ENCODE peak calls at places on chromosomes 12 and 14, in nine cellular contexts. One of them, this sample, is unnamed.

GRCh38 chr12:17609152-17609551 is 480.8 kb downstream of the RERGL start:
- DNase-seq in NCI-H1092 treated with DMSO at 0.1 percent for 48 hours: peak
- DNase-seq in AG04449: no peak
- DNase-seq in neuronal stem cell: no peak
- DNase-seq in OCI-LY7: no peak
- DNase-seq in H4: no peak
- DNase-seq in H1: no peak
- DNase-seq in neural progenitor cell: no peak
- DNase-seq in activated CD4-positive, alpha-beta T cell treated with anti-CD3 and anti-CD28 coated beads, Interleukin-2, amount 50 U/mL, for 24 hours: no peak
- DNase-seq in this sample: peak

GRCh38 chr12:46131729-46132128 is 137.1 kb downstream of the SLC38A1 start:
- DNase-seq in NCI-H1092 treated with DMSO at 0.1 percent for 48 hours: no peak
- DNase-seq in AG04449: no peak
- DNase-seq in neuronal stem cell: no peak
- DNase-seq in OCI-LY7: peak
- DNase-seq in H4: peak
- DNase-seq in H1: no peak
- DNase-seq in neural progenitor cell: peak
- DNase-seq in activated CD4-positive, alpha-beta T cell treated with anti-CD3 and anti-CD28 coated beads, Interleukin-2, amount 50 U/mL, for 24 hours: no peak
- DNase-seq in this sample: no peak

GRCh38 chr12:71439613-71440392 is at the start of gene LGR5:
- DNase-seq in NCI-H1092 treated with DMSO at 0.1 percent for 48 hours: peak
- DNase-seq in AG04449: no peak
- DNase-seq in neuronal stem cell: peak
- DNase-seq in OCI-LY7: no peak
- DNase-seq in H4: peak
- DNase-seq in H1: no peak
- DNase-seq in neural progenitor cell: peak
- DNase-seq in activated CD4-positive, alpha-beta T cell treated with anti-CD3 and anti-CD28 coated beads, Interleukin-2, amount 50 U/mL, for 24 hours: no peak
- DNase-seq in this sample: peak

GRCh38 chr12:94326727-94327126 is 132.9 kb downstream of the CEP83 start:
- DNase-seq in NCI-H1092 treated with DMSO at 0.1 percent for 48 hours: no peak
- DNase-seq in AG04449: peak
- DNase-seq in neuronal stem cell: no peak
- DNase-seq in OCI-LY7: no peak
- DNase-seq in H4: peak
- DNase-seq in H1: no peak
- DNase-seq in neural progenitor cell: no peak
- DNase-seq in activated CD4-positive, alpha-beta T cell treated with anti-CD3 and anti-CD28 coated beads, Interleukin-2, amount 50 U/mL, for 24 hours: no peak
- DNase-seq in this sample: no peak

GRCh38 chr14:77045570-77045890 is 17.0 kb upstream of the IRF2BPL start:
- DNase-seq in NCI-H1092 treated with DMSO at 0.1 percent for 48 hours: no peak
- DNase-seq in AG04449: no peak
- DNase-seq in neuronal stem cell: no peak
- DNase-seq in OCI-LY7: no peak
- DNase-seq in H4: no peak
- DNase-seq in H1: no peak
- DNase-seq in neural progenitor cell: no peak
- DNase-seq in activated CD4-positive, alpha-beta T cell treated with anti-CD3 and anti-CD28 coated beads, Interleukin-2, amount 50 U/mL, for 24 hours: no peak
- DNase-seq in this sample: peak

GRCh38 chr12:130511285-130511684 is 173.6 kb downstream of the PIWIL1 start:
- DNase-seq in NCI-H1092 treated with DMSO at 0.1 percent for 48 hours: no peak
- DNase-seq in AG04449: no peak
- DNase-seq in neuronal stem cell: no peak
- DNase-seq in OCI-LY7: no peak
- DNase-seq in H4: no peak
- DNase-seq in H1: no peak
- DNase-seq in neural progenitor cell: no peak
- DNase-seq in activated CD4-positive, alpha-beta T cell treated with anti-CD3 and anti-CD28 coated beads, Interleukin-2, amount 50 U/mL, for 24 hours: no peak
- DNase-seq in this sample: no peak

GRCh38 chr12:95653761-95654546 is 102.7 kb upstream of the USP44 start:
- DNase-seq in NCI-H1092 treated with DMSO at 0.1 percent for 48 hours: no peak
- DNase-seq in AG04449: peak
- DNase-seq in neuronal stem cell: peak
- DNase-seq in OCI-LY7: peak
- DNase-seq in H4: peak
- DNase-seq in H1: no peak
- DNase-seq in neural progenitor cell: peak
- DNase-seq in activated CD4-positive, alpha-beta T cell treated with anti-CD3 and anti-CD28 coated beads, Interleukin-2, amount 50 U/mL, for 24 hours: no peak
- DNase-seq in this sample: no peak

GRCh38 chr12:104863549-104863948 is 94.5 kb downstream of the SLC41A2 start:
- DNase-seq in NCI-H1092 treated with DMSO at 0.1 percent for 48 hours: no peak
- DNase-seq in AG04449: no peak
- DNase-seq in neuronal stem cell: no peak
- DNase-seq in OCI-LY7: no peak
- DNase-seq in H4: no peak
- DNase-seq in H1: no peak
- DNase-seq in neural progenitor cell: no peak
- DNase-seq in activated CD4-positive, alpha-beta T cell treated with anti-CD3 and anti-CD28 coated beads, Interleukin-2, amount 50 U/mL, for 24 hours: no peak
- DNase-seq in this sample: no peak

GRCh38 chr12:81261508-81262207 is 183.8 kb downstream of the ACSS3 start:
- DNase-seq in NCI-H1092 treated with DMSO at 0.1 percent for 48 hours: no peak
- DNase-seq in AG04449: no peak
- DNase-seq in neuronal stem cell: no peak
- DNase-seq in OCI-LY7: no peak
- DNase-seq in H4: no peak
- DNase-seq in H1: no peak
- DNase-seq in neural progenitor cell: no peak
- DNase-seq in activated CD4-positive, alpha-beta T cell treated with anti-CD3 and anti-CD28 coated beads, Interleukin-2, amount 50 U/mL, for 24 hours: no peak
- DNase-seq in this sample: peak

GRCh38 chr12:104477812-104478388 is 21.2 kb downstream of the CHST11 start:
- DNase-seq in NCI-H1092 treated with DMSO at 0.1 percent for 48 hours: no peak
- DNase-seq in AG04449: no peak
- DNase-seq in neuronal stem cell: no peak
- DNase-seq in OCI-LY7: no peak
- DNase-seq in H4: no peak
- DNase-seq in H1: no peak
- DNase-seq in neural progenitor cell: no peak
- DNase-seq in activated CD4-positive, alpha-beta T cell treated with anti-CD3 and anti-CD28 coated beads, Interleukin-2, amount 50 U/mL, for 24 hours: no peak
- DNase-seq in this sample: no peak

GRCh38 chr12:123063535-123063934 is 83.1 kb downstream of the ARL6IP4 start:
- DNase-seq in NCI-H1092 treated with DMSO at 0.1 percent for 48 hours: no peak
- DNase-seq in AG04449: no peak
- DNase-seq in neuronal stem cell: peak
- DNase-seq in OCI-LY7: peak
- DNase-seq in H4: no peak
- DNase-seq in H1: peak
- DNase-seq in neural progenitor cell: peak
- DNase-seq in activated CD4-positive, alpha-beta T cell treated with anti-CD3 and anti-CD28 coated beads, Interleukin-2, amount 50 U/mL, for 24 hours: no peak
- DNase-seq in this sample: peak

GRCh38 chr12:132392389-132393244 is 63.2 kb upstream of the GALNT9 start:
- DNase-seq in NCI-H1092 treated with DMSO at 0.1 percent for 48 hours: no peak
- DNase-seq in AG04449: no peak
- DNase-seq in neuronal stem cell: no peak
- DNase-seq in OCI-LY7: no peak
- DNase-seq in H4: no peak
- DNase-seq in H1: no peak
- DNase-seq in neural progenitor cell: no peak
- DNase-seq in activated CD4-positive, alpha-beta T cell treated with anti-CD3 and anti-CD28 coated beads, Interleukin-2, amount 50 U/mL, for 24 hours: no peak
- DNase-seq in this sample: no peak

GRCh38 chr12:104637616-104638015 is 180.9 kb downstream of the CHST11 start:
- DNase-seq in NCI-H1092 treated with DMSO at 0.1 percent for 48 hours: no peak
- DNase-seq in AG04449: no peak
- DNase-seq in neuronal stem cell: no peak
- DNase-seq in OCI-LY7: no peak
- DNase-seq in H4: no peak
- DNase-seq in H1: no peak
- DNase-seq in neural progenitor cell: no peak
- DNase-seq in activated CD4-positive, alpha-beta T cell treated with anti-CD3 and anti-CD28 coated beads, Interleukin-2, amount 50 U/mL, for 24 hours: no peak
- DNase-seq in this sample: no peak

This sample was measured in SJCRH30.